ENCODE peak calls at places on chromosomes 7 and 10, in four cellular contexts. Z, K, F and A are unnamed samples.

GRCh38 chr10:77925795-77926565 is 575 bp downstream of the DLG5 start:
- DNase-seq in Z (peak), K (no peak), F (peak), A (no peak)

GRCh38 chr7:153408360-153409335 is 643.5 kb upstream of the DPP6 start:
- DNase-seq in K (no peak), F (no peak), Z (no peak), A (no peak)

GRCh38 chr7:132466367-132466766 is 109.9 kb downstream of the PLXNA4 start:
- DNase-seq in F (no peak), K (no peak), Z (no peak), A (no peak)

GRCh38 chr7:100632951-100633717 is 8.2 kb downstream of the TFR2 start:
- DNase-seq in Z (peak), F (peak), K (peak), A (no peak)

GRCh38 chr10:33869089-33869488 is 534.6 kb upstream of the NRP1 start:
- DNase-seq in Z (no peak), K (no peak), F (no peak), A (no peak)

GRCh38 chr7:118080947-118081346 is 103.0 kb upstream of the LSM8 start:
- DNase-seq in Z (no peak), F (no peak), K (no peak), A (peak)

GRCh38 chr7:24504871-24505270 is 68.4 kb upstream of the PALS2 start:
- DNase-seq in F (no peak), Z (no peak), K (no peak), A (no peak)

GRCh38 chr7:19690736-19691135 is 18.1 kb downstream of the POLR1F start:
- DNase-seq in K (no peak), F (no peak), Z (no peak), A (no peak)

GRCh38 chr10:110901954-110902819 is 16.8 kb downstream of the BBIP1 start:
- DNase-seq in F (no peak), Z (no peak), K (no peak), A (no peak)

GRCh38 chr10:110349826-110350225 is 45.1 kb upstream of the SMNDC1 start:
- DNase-seq in Z (no peak), K (no peak), F (no peak), A (no peak)

GRCh38 chr7:85185355-85186082 is 1.3 kb downstream of the SEMA3D start:
- DNase-seq in K (no peak), F (peak), Z (peak), A (no peak)

GRCh38 chr7:42096681-42097637 is 140.1 kb downstream of the GLI3 start:
- DNase-seq in Z (peak), K (no peak), F (no peak), A (no peak)

GRCh38 chr7:33909312-33909711 is 4.0 kb downstream of the BMPER start:
- DNase-seq in Z (no peak), F (no peak), K (no peak), A (no peak)

GRCh38 chr10:84510121-84510520 is 181.7 kb downstream of the CCSER2 start:
- DNase-seq in Z (no peak), F (no peak), K (no peak), A (no peak)

GRCh38 chr10:125014984-125015944 is 73.3 kb downstream of the ZRANB1 start:
- DNase-seq in F (no peak), Z (peak), K (no peak), A (no peak)

GRCh38 chr10:8752146-8752843 is 697.8 kb downstream of the GATA3 start:
- DNase-seq in K (no peak), F (no peak), Z (no peak), A (no peak)

GRCh38 chr7:94297397-94297838 is 97.3 kb upstream of the COL1A2 start:
- DNase-seq in Z (peak), F (no peak), K (no peak), A (no peak)

GRCh38 chr10:123552760-123553554 is 113.2 kb upstream of the GPR26 start:
- DNase-seq in Z (no peak), F (no peak), K (no peak), A (no peak)

GRCh38 chr10:58177362-58177947 is 90.2 kb downstream of the IPMK start:
- DNase-seq in K (no peak), Z (no peak), F (peak), A (no peak)

GRCh38 chr10:106467506-106467905 is 697.0 kb downstream of the SORCS1 start:
- DNase-seq in K (no peak), F (no peak), Z (no peak), A (no peak)

GRCh38 chr10:80165173-80165572 is 32.6 kb downstream of the PLAC9 start:
- DNase-seq in Z (no peak), K (no peak), F (no peak), A (no peak)

GRCh38 chr10:90859321-90859751 is 1.5 kb upstream of the HTR7 start:
- DNase-seq in F (no peak), K (no peak), Z (no peak), A (no peak)

GRCh38 chr7:681551-682307 is 44.8 kb upstream of the DNAAF5 start:
- DNase-seq in K (no peak), Z (no peak), F (no peak), A (no peak)

GRCh38 chr7:87047-87446 is 105.3 kb upstream of the FAM20C start:
- DNase-seq in Z (no peak), F (peak), K (no peak), A (no peak)

GRCh38 chr10:133043541-133044225 is 44.0 kb upstream of the ADGRA1 start:
- DNase-seq in F (no peak), Z (no peak), K (no peak), A (no peak)

GRCh38 chr10:97800474-97800873 is 28.7 kb upstream of the SFRP5 start:
- DNase-seq in F (no peak), K (no peak), Z (no peak), A (no peak)

GRCh38 chr7:140160308-140160707 is 16.5 kb downstream of the KDM7A start:
- DNase-seq in F (no peak), K (no peak), Z (no peak), A (no peak)

GRCh38 chr10:117531371-117532002 is 11.1 kb upstream of the EMX2 start:
- DNase-seq in K (no peak), Z (no peak), F (no peak), A (no peak)

GRCh38 chr10:20624642-20625041 is 272.5 kb downstream of the NEBL start:
- DNase-seq in Z (peak), F (no peak), K (no peak), A (no peak)

GRCh38 chr10:6878067-6878412 is 298.0 kb upstream of the PRKCQ start:
- DNase-seq in F (no peak), K (no peak), Z (no peak), A (no peak)

GRCh38 chr10:80168679-80169380 is 36.3 kb downstream of the PLAC9 start:
- DNase-seq in K (no peak), Z (peak), F (no peak), A (no peak)

GRCh38 chr10:130179640-130180039 is 43.4 kb downstream of the GLRX3 start:
- DNase-seq in F (peak), K (no peak), Z (no peak), A (peak)

GRCh38 chr7:135209225-135209834 is 2.0 kb downstream of the WDR91 start:
- DNase-seq in K (no peak), Z (no peak), F (no peak), A (no peak)

GRCh38 chr7:104643587-104644217 is 315.3 kb downstream of the LHFPL3 start:
- DNase-seq in F (peak), K (no peak), Z (no peak), A (no peak)

GRCh38 chr7:131844380-131844779 is 288.0 kb upstream of the PODXL start:
- DNase-seq in Z (no peak), F (no peak), K (no peak), A (no peak)

GRCh38 chr7:45073843-45074737 is 14.7 kb downstream of the NACAD start:
- DNase-seq in K (no peak), F (no peak), Z (no peak), A (no peak)

GRCh38 chr7:29276806-29277205 is 82.2 kb downstream of the CHN2 start:
- DNase-seq in K (no peak), F (no peak), Z (no peak), A (no peak)

GRCh38 chr10:63829020-63829419 is 307.8 kb downstream of the REEP3 start:
- DNase-seq in F (no peak), K (no peak), Z (no peak), A (peak)